ENCODE peak calls at places on chromosome 21, in five cellular contexts. R is NCI-H510A treated with DMSO at 0.1 percent for 48 hours, I is memory B cell, U is GDM1, A is pons. E is an unnamed sample.

GRCh38 chr21:33949516-33950424 is 34.2 kb upstream of the ATP5PO start:
- DNase-seq in R (no peak), I (no peak), U (no peak), A (no peak), E (no peak)

GRCh38 chr21:29938968-29939858 is 583 bp downstream of the GRIK1 start:
- DNase-seq in R (no peak), I (no peak), U (no peak), A (no peak), E (no peak)

GRCh38 chr21:32371913-32372314 is 20.9 kb downstream of the URB1 start:
- DNase-seq in R (peak), I (no peak), U (no peak), A (no peak), E (no peak)

GRCh38 chr21:29333355-29333746 is 34.6 kb downstream of the BACH1 start:
- DNase-seq in R (no peak), I (no peak), U (no peak), A (no peak), E (no peak)

GRCh38 chr21:44854391-44854663 is 19.2 kb downstream of the PTTG1IP start:
- DNase-seq in R (no peak), I (no peak), U (no peak), A (no peak), E (no peak)

GRCh38 chr21:42336065-42336464 is 14.7 kb downstream of the TFF2 start:
- DNase-seq in R (peak), I (no peak), U (no peak), A (no peak), E (no peak)

GRCh38 chr21:46098303-46099141 is 610 bp downstream of the COL6A2 start:
- DNase-seq in R (no peak), I (no peak), U (no peak), A (no peak), E (no peak)

GRCh38 chr21:42187976-42188653 is 30.8 kb upstream of the ABCG1 start:
- DNase-seq in R (no peak), I (peak), U (peak), A (peak), E (peak)

GRCh38 chr21:39153373-39153772 is 29.9 kb downstream of the PSMG1 start:
- DNase-seq in R (no peak), I (no peak), U (no peak), A (no peak), E (no peak)

GRCh38 chr21:33281101-33281652 is 15.0 kb downstream of the IL10RB start:
- DNase-seq in R (no peak), I (no peak), U (no peak), A (no peak), E (no peak)